ENCODE peak calls at places on chromosomes 1 and 21, in eight cellular contexts. Y is gastrocnemius medialis, U is IMR-90, S is K562, P is esophagus squamous epithelium, O is Peyer's patch, J is esophagus muscularis mucosa, E is right lobe of liver. L is an unnamed sample.

GRCh38 chr1:73359001-73359400 is 839.0 kb downstream of the LRRIQ3 start:
- DNase-seq in Y (no peak), U (no peak), S (no peak), P (no peak), O (no peak), J (no peak), E (no peak), L (no peak)

GRCh38 chr1:116453481-116453880 is 80.4 kb downstream of the ATP1A1 start:
- DNase-seq in Y (no peak), U (no peak), S (no peak), P (no peak), O (no peak), J (peak; percentile 78), E (no peak), L (no peak)

GRCh38 chr1:32825181-32825580 is 7.7 kb downstream of the S100PBP start:
- DNase-seq in Y (no peak), U (no peak), S (no peak), P (no peak), O (no peak), J (no peak), E (no peak), L (no peak)

GRCh38 chr21:38352536-38353219 is 95.9 kb downstream of the KCNJ15 start:
- DNase-seq in Y (no peak), U (peak; percentile 76), S (peak; percentile 72), P (no peak), O (no peak), J (no peak), E (peak; percentile 53), L (peak; percentile 26)

GRCh38 chr1:155794605-155795265 is 62.3 kb downstream of the GON4L start:
- DNase-seq in Y (no peak), U (peak; percentile 76), S (no peak), P (no peak), O (no peak), J (no peak), E (no peak), L (no peak)

GRCh38 chr1:61605607-61606321 is 119.2 kb downstream of the TM2D1 start:
- DNase-seq in Y (no peak), U (peak; percentile 15), S (no peak), P (no peak), O (no peak), J (peak; percentile 7), E (no peak), L (no peak)

GRCh38 chr1:228212415-228212965 is 4.6 kb downstream of the OBSCN start:
- DNase-seq in Y (no peak), U (no peak), S (no peak), P (no peak), O (no peak), J (no peak), E (no peak), L (no peak)

GRCh38 chr1:156146006-156146748 is 7.2 kb upstream of the SEMA4A start:
- DNase-seq in Y (no peak), U (peak; percentile 94), S (peak; percentile 67), P (no peak), O (peak; percentile 27), J (no peak), E (peak; percentile 80), L (peak; percentile 49)

GRCh38 chr1:243740255-243740999 is 109.6 kb downstream of the AKT3 start:
- DNase-seq in Y (no peak), U (peak; percentile 29), S (no peak), P (no peak), O (no peak), J (no peak), E (no peak), L (no peak)

GRCh38 chr1:56409112-56409691 is 170.2 kb downstream of the PLPP3 start:
- DNase-seq in Y (no peak), U (no peak), S (peak; percentile 14), P (no peak), O (peak; percentile 59), J (no peak), E (peak; percentile 70), L (no peak)

GRCh38 chr1:37922767-37923550 is 23.9 kb downstream of the INPP5B start:
- DNase-seq in Y (no peak), U (no peak), S (peak; percentile 77), P (no peak), O (peak; percentile 71), J (no peak), E (no peak), L (no peak)

DNA sequence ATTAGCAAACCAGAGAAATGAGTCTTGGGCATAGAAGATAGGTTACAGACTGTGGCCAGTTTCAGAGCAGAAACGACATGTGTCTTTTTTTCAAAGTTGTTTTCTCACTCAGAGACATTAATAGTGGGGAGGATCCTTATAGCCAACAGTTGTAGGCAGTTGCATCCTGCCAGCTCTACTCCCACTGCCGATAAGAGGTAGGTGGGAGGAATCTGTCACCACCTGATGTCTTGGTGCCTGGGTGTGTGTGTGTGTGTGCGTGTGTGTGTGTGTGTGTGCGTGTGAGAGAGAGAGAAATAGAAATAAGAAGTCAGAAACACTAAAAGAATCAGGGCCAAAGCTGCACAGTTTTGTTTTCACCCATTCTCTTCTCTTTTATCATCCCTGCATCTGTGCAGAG is 219.5 kb downstream of the ZP4 start:
- DNase-seq in Y (no peak), U (no peak), S (no peak), P (no peak), O (no peak), J (no peak), E (no peak), L (no peak)
- TF ChIP-seq POLR2A in Y (no peak), U (no peak), S (no peak), P (no peak), O (no peak), J (no peak), E (no peak), L (no peak)

DNA sequence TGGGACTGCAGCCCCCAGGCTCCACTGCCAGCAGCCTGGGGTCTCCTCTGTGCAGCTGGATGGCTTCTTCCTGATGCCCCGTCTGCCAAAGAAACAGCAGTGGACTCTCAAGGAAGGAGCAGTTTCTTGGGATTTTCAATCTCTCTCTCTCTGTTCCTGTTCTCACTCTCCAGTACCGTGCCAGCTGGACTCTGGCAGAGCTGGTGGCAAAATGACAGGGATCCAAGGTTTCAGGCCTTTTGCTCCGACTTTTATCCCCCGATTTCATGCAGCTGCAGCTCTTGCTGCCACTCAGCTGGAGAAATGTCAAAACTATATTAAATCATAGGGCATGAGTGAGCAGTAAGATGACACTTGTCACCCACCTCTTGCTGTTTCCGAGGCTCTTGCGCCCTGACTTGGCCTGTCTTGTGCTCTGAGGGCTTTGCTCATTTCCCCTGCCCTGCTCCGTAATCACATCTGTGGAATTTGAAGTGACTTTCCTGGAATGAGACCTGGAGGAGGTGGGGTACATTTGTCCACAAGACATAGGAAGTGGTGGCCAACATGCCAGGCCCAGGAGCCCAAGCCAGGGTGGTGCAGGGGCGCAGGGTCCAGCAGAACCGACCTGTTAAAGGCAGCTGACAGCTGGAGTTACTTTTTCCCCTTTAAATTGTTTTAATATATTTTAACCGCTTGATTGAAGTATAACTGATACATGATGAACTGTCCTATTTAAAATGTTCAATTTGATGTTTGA is 576.2 kb downstream of the PTPRU start:
- DNase-seq in Y (no peak), U (no peak), S (no peak), P (no peak), O (no peak), J (no peak), E (no peak), L (no peak)
- H3K27ac ChIP-seq in Y (no peak overlapping the region), U (no peak overlapping the region), S (no peak overlapping the region), P (no peak overlapping the region), O (no peak overlapping the region), J (no peak overlapping the region), E (no peak overlapping the region), L (no peak overlapping the region)

GRCh38 chr1:40265919-40266318 is 7.9 kb downstream of the ZMPSTE24 start:
- DNase-seq in Y (no peak), U (no peak), S (no peak), P (no peak), O (no peak), J (no peak), E (no peak), L (no peak)

GRCh38 chr1:40264354-40264781 is 6.3 kb downstream of the ZMPSTE24 start:
- DNase-seq in Y (no peak), U (peak; percentile 24), S (no peak), P (no peak), O (no peak), J (no peak), E (no peak), L (no peak)

GRCh38 chr1:40267767-40268187 is 9.7 kb downstream of the ZMPSTE24 start:
- DNase-seq in Y (no peak), U (peak; percentile 97), S (no peak), P (no peak), O (no peak), J (no peak), E (no peak), L (no peak)

GRCh38 chr1:40266786-40267535 is 8.9 kb downstream of the ZMPSTE24 start:
- DNase-seq in Y (no peak), U (no peak), S (no peak), P (no peak), O (no peak), J (no peak), E (no peak), L (no peak)

GRCh38 chr1:40265298-40265697 is 7.3 kb downstream of the ZMPSTE24 start:
- DNase-seq in Y (no peak), U (no peak), S (no peak), P (no peak), O (no peak), J (no peak), E (no peak), L (no peak)
- H3K36me3 ChIP-seq in Y (no peaks in the 10 kb centered on the region), U (peaks cover 18% of the 10 kb centered on the region), S (peaks cover 94% of the 10 kb centered on the region), P (peaks cover 21% of the 10 kb centered on the region), O (no peaks in the 10 kb centered on the region), J (peaks cover 24% of the 10 kb centered on the region), E (peaks cover 30% of the 10 kb centered on the region), L (no peaks in the 10 kb centered on the region)

GRCh38 chr1:220089650-220090556 is at the start of gene BPNT1:
- DNase-seq in Y (peak; percentile 91), U (peak; percentile 93), S (peak; percentile 90), P (peak; percentile 54), O (peak; percentile 95), J (peak; percentile 97), E (peak; percentile 92), L (peak; percentile 95)
- TF ChIP-seq POLR2A in Y (peak; percentile 17), U (no peak), S (peak; percentile 75), P (peak; percentile 50), O (peak; percentile 76), J (peak; percentile 38), E (peak; percentile 80), L (peak; percentile 59)

L was measured in uterus.